ENCODE peak calls at places on chromosomes 4 and X, in eight cellular contexts. Q is right cardiac atrium, D is H1, H is RPMI7951, Z is nephron progenitor cell, W is GM03348, G is foreskin fibroblast, I is substantia nigra. T is an unnamed sample.

GRCh38 chrX:7828594-7828993 is 14.4 kb upstream of the VCX start:
- DNase-seq in H (no peak), Z (no peak), G (no peak), W (no peak), D (no peak), I (no peak), Q (no peak), T (no peak)

GRCh38 chrX:10401239-10401638 is 219.1 kb downstream of the MID1 start:
- DNase-seq in D (no peak), H (no peak), G (no peak), I (no peak), W (no peak), Q (no peak), Z (no peak), T (no peak)

GRCh38 chr4:73729534-73730165 is 10.7 kb upstream of the CXCL8 start:
- DNase-seq in W (peak; percentile 79), H (peak; percentile 80), Z (peak; percentile 45), D (no peak), I (peak; percentile 13), Q (peak; percentile 72), G (peak; percentile 90), T (no peak)

GRCh38 chr4:185134176-185134869 is 8.7 kb upstream of the SLC25A4 start:
- DNase-seq in H (peak; percentile 48), G (peak; percentile 45), Q (no peak), D (no peak), I (no peak), Z (no peak), W (peak; percentile 75), T (peak; percentile 45)

GRCh38 chrX:37599735-37600134 is 28.3 kb downstream of the LANCL3 start:
- DNase-seq in G (no peak), Z (no peak), D (no peak), I (no peak), W (no peak), Q (no peak), H (no peak), T (no peak)

GRCh38 chr4:821181-821591 is 4.7 kb downstream of the CPLX1 start:
- DNase-seq in W (no peak), H (no peak), Q (peak; percentile 40), G (no peak), Z (no peak), I (no peak), D (no peak), T (no peak)

GRCh38 chrX:10414872-10415703 is 205.3 kb downstream of the MID1 start:
- DNase-seq in G (peak; percentile 19), Q (no peak), Z (no peak), H (peak; percentile 10), I (no peak), D (no peak), W (peak; percentile 19), T (no peak)

GRCh38 chr4:10041036-10041435 is 19.7 kb upstream of the SLC2A9 start:
- DNase-seq in H (no peak), G (no peak), W (no peak), Z (no peak), I (no peak), Q (no peak), D (no peak), T (no peak)

GRCh38 chr4:55618546-55619143 is 17.5 kb downstream of the NMU start:
- DNase-seq in I (no peak), H (no peak), Q (no peak), D (no peak), Z (no peak), W (no peak), G (no peak), T (no peak)

GRCh38 chr4:113901994-113902787 is 77.3 kb downstream of the ARSJ start:
- DNase-seq in H (no peak), Q (no peak), G (no peak), W (no peak), D (no peak), Z (no peak), I (no peak), T (no peak)

GRCh38 chr4:5822617-5823016 is 70.3 kb downstream of the CRMP1 start:
- DNase-seq in W (no peak), Z (no peak), G (no peak), D (no peak), I (no peak), Q (no peak), H (no peak), T (no peak)

GRCh38 chr4:148071009-148071408 is 339.1 kb downstream of the ARHGAP10 start:
- DNase-seq in Q (no peak), D (no peak), I (no peak), Z (no peak), G (no peak), H (no peak), W (no peak), T (no peak)

GRCh38 chr4:108224628-108225053 is 55.9 kb upstream of the LEF1 start:
- DNase-seq in Z (no peak), D (no peak), W (no peak), I (no peak), Q (no peak), H (peak; percentile 53), G (peak; percentile 5), T (no peak)

GRCh38 chr4:168164915-168165548 is 72.7 kb downstream of the ANXA10 start:
- DNase-seq in Z (no peak), Q (no peak), W (no peak), D (no peak), G (no peak), I (no peak), H (no peak), T (no peak)

GRCh38 chrX:79704325-79704724 is 310.2 kb upstream of the TBX22 start:
- DNase-seq in G (no peak), D (no peak), Z (no peak), W (no peak), I (no peak), Q (no peak), H (no peak), T (no peak)

GRCh38 chr4:110152386-110152785 is 46.0 kb downstream of the ELOVL6 start:
- DNase-seq in H (no peak), G (no peak), D (no peak), I (no peak), Z (no peak), W (no peak), Q (no peak), T (no peak)

GRCh38 chrX:154727418-154728323 is 23.2 kb downstream of the GAB3 start:
- DNase-seq in D (no peak), H (peak; percentile 52), Q (peak; percentile 76), G (no peak), W (peak; percentile 22), I (no peak), Z (no peak), T (no peak)

GRCh38 chr4:73872331-73873108 is 3.3 kb downstream of the CXCL1 start:
- DNase-seq in Z (no peak), G (no peak), W (no peak), I (no peak), H (no peak), D (no peak), Q (no peak), T (no peak)